ENCODE peak calls at places on chromosomes 1 and 21, in five cellular contexts. One of them, this sample, is unnamed.

GRCh38 chr1:246528933-246529731 is 22.1 kb upstream of the SMYD3 start:
- DNase-seq in left ventricle myocardium inferior: no peak
- DNase-seq in NCI-H1092 treated with DMSO at 0.1 percent for 48 hours: no peak
- DNase-seq in stromal cell of bone marrow: no peak
- DNase-seq in activated T-helper 9 cell treated with anti-CD3 and anti-CD28 coated beads, Interleukin-2, amount 50 U/mL, for 16 hours: no peak
- DNase-seq in this sample: no peak

GRCh38 chr1:229736376-229736775 is 110.3 kb downstream of the URB2 start:
- DNase-seq in left ventricle myocardium inferior: no peak
- DNase-seq in NCI-H1092 treated with DMSO at 0.1 percent for 48 hours: no peak
- DNase-seq in stromal cell of bone marrow: no peak
- DNase-seq in activated T-helper 9 cell treated with anti-CD3 and anti-CD28 coated beads, Interleukin-2, amount 50 U/mL, for 16 hours: no peak
- DNase-seq in this sample: no peak

GRCh38 chr1:162954824-162955223 is 93.8 kb upstream of the CCDC190 start:
- DNase-seq in activated T-helper 9 cell treated with anti-CD3 and anti-CD28 coated beads, Interleukin-2, amount 50 U/mL, for 16 hours: no peak
- DNase-seq in stromal cell of bone marrow: no peak
- DNase-seq in NCI-H1092 treated with DMSO at 0.1 percent for 48 hours: no peak
- DNase-seq in left ventricle myocardium inferior: no peak
- DNase-seq in this sample: no peak

GRCh38 chr1:200934676-200935245 is 40.1 kb downstream of the INAVA start:
- DNase-seq in activated T-helper 9 cell treated with anti-CD3 and anti-CD28 coated beads, Interleukin-2, amount 50 U/mL, for 16 hours: no peak
- DNase-seq in NCI-H1092 treated with DMSO at 0.1 percent for 48 hours: no peak
- DNase-seq in stromal cell of bone marrow: no peak
- DNase-seq in left ventricle myocardium inferior: no peak
- DNase-seq in this sample: no peak

GRCh38 chr21:34761758-34762330 is 93.0 kb downstream of the CLIC6 start:
- DNase-seq in stromal cell of bone marrow: no peak
- DNase-seq in left ventricle myocardium inferior: no peak
- DNase-seq in NCI-H1092 treated with DMSO at 0.1 percent for 48 hours: no peak
- DNase-seq in activated T-helper 9 cell treated with anti-CD3 and anti-CD28 coated beads, Interleukin-2, amount 50 U/mL, for 16 hours: no peak
- DNase-seq in this sample: no peak

GRCh38 chr1:84143796-84144565 is at the start of gene PRKACB:
- DNase-seq in activated T-helper 9 cell treated with anti-CD3 and anti-CD28 coated beads, Interleukin-2, amount 50 U/mL, for 16 hours: no peak
- DNase-seq in NCI-H1092 treated with DMSO at 0.1 percent for 48 hours: no peak
- DNase-seq in left ventricle myocardium inferior: no peak
- DNase-seq in stromal cell of bone marrow: no peak
- DNase-seq in this sample: no peak

GRCh38 chr1:172356620-172357019 is 63.9 kb upstream of the C1orf105 start:
- DNase-seq in left ventricle myocardium inferior: no peak
- DNase-seq in stromal cell of bone marrow: no peak
- DNase-seq in NCI-H1092 treated with DMSO at 0.1 percent for 48 hours: no peak
- DNase-seq in activated T-helper 9 cell treated with anti-CD3 and anti-CD28 coated beads, Interleukin-2, amount 50 U/mL, for 16 hours: no peak
- DNase-seq in this sample: no peak

GRCh38 chr1:54118704-54119103 is 34.1 kb downstream of the CDCP2 start:
- DNase-seq in left ventricle myocardium inferior: no peak
- DNase-seq in stromal cell of bone marrow: peak; percentile 61
- DNase-seq in NCI-H1092 treated with DMSO at 0.1 percent for 48 hours: no peak
- DNase-seq in activated T-helper 9 cell treated with anti-CD3 and anti-CD28 coated beads, Interleukin-2, amount 50 U/mL, for 16 hours: no peak
- DNase-seq in this sample: no peak

GRCh38 chr1:12604114-12604874 is 13.7 kb downstream of the DHRS3 start:
- DNase-seq in stromal cell of bone marrow: peak; percentile 88
- DNase-seq in left ventricle myocardium inferior: peak; percentile 42
- DNase-seq in activated T-helper 9 cell treated with anti-CD3 and anti-CD28 coated beads, Interleukin-2, amount 50 U/mL, for 16 hours: no peak
- DNase-seq in NCI-H1092 treated with DMSO at 0.1 percent for 48 hours: peak; percentile 43
- DNase-seq in this sample: peak; percentile 55

GRCh38 chr1:201761178-201761577 is 67.8 kb upstream of the IPO9 start:
- DNase-seq in left ventricle myocardium inferior: no peak
- DNase-seq in NCI-H1092 treated with DMSO at 0.1 percent for 48 hours: no peak
- DNase-seq in activated T-helper 9 cell treated with anti-CD3 and anti-CD28 coated beads, Interleukin-2, amount 50 U/mL, for 16 hours: no peak
- DNase-seq in stromal cell of bone marrow: no peak
- DNase-seq in this sample: no peak

GRCh38 chr21:42596657-42597056 is 56.8 kb upstream of the PDE9A start:
- DNase-seq in stromal cell of bone marrow: no peak
- DNase-seq in activated T-helper 9 cell treated with anti-CD3 and anti-CD28 coated beads, Interleukin-2, amount 50 U/mL, for 16 hours: no peak
- DNase-seq in left ventricle myocardium inferior: no peak
- DNase-seq in NCI-H1092 treated with DMSO at 0.1 percent for 48 hours: no peak
- DNase-seq in this sample: no peak

GRCh38 chr21:31991356-31992331 is 118.8 kb downstream of the HUNK start:
- DNase-seq in stromal cell of bone marrow: no peak
- DNase-seq in activated T-helper 9 cell treated with anti-CD3 and anti-CD28 coated beads, Interleukin-2, amount 50 U/mL, for 16 hours: no peak
- DNase-seq in left ventricle myocardium inferior: no peak
- DNase-seq in NCI-H1092 treated with DMSO at 0.1 percent for 48 hours: no peak
- DNase-seq in this sample: no peak

GRCh38 chr1:239814306-239814881 is 277.3 kb upstream of the FMN2 start:
- DNase-seq in NCI-H1092 treated with DMSO at 0.1 percent for 48 hours: no peak
- DNase-seq in stromal cell of bone marrow: peak; percentile 83
- DNase-seq in left ventricle myocardium inferior: no peak
- DNase-seq in activated T-helper 9 cell treated with anti-CD3 and anti-CD28 coated beads, Interleukin-2, amount 50 U/mL, for 16 hours: no peak
- DNase-seq in this sample: no peak

GRCh38 chr1:112383759-112384370 is 12.1 kb upstream of the CTTNBP2NL start:
- DNase-seq in NCI-H1092 treated with DMSO at 0.1 percent for 48 hours: no peak
- DNase-seq in activated T-helper 9 cell treated with anti-CD3 and anti-CD28 coated beads, Interleukin-2, amount 50 U/mL, for 16 hours: no peak
- DNase-seq in stromal cell of bone marrow: no peak
- DNase-seq in left ventricle myocardium inferior: no peak
- DNase-seq in this sample: no peak

GRCh38 chr1:227884370-227885134 is 63.2 kb downstream of the WNT9A start:
- DNase-seq in left ventricle myocardium inferior: no peak
- DNase-seq in NCI-H1092 treated with DMSO at 0.1 percent for 48 hours: no peak
- DNase-seq in activated T-helper 9 cell treated with anti-CD3 and anti-CD28 coated beads, Interleukin-2, amount 50 U/mL, for 16 hours: no peak
- DNase-seq in stromal cell of bone marrow: no peak
- DNase-seq in this sample: no peak

GRCh38 chr1:218281285-218281684 is 3.8 kb upstream of the RRP15 start:
- DNase-seq in stromal cell of bone marrow: no peak
- DNase-seq in NCI-H1092 treated with DMSO at 0.1 percent for 48 hours: no peak
- DNase-seq in left ventricle myocardium inferior: no peak
- DNase-seq in activated T-helper 9 cell treated with anti-CD3 and anti-CD28 coated beads, Interleukin-2, amount 50 U/mL, for 16 hours: no peak
- DNase-seq in this sample: no peak

GRCh38 chr21:37166733-37167132 is 93.7 kb downstream of the TTC3 start:
- DNase-seq in NCI-H1092 treated with DMSO at 0.1 percent for 48 hours: no peak
- DNase-seq in left ventricle myocardium inferior: no peak
- DNase-seq in activated T-helper 9 cell treated with anti-CD3 and anti-CD28 coated beads, Interleukin-2, amount 50 U/mL, for 16 hours: no peak
- DNase-seq in stromal cell of bone marrow: no peak
- DNase-seq in this sample: no peak

GRCh38 chr1:224357626-224358124 is 996 bp downstream of the CNIH4 start:
- DNase-seq in stromal cell of bone marrow: peak; percentile 24
- DNase-seq in left ventricle myocardium inferior: no peak
- DNase-seq in NCI-H1092 treated with DMSO at 0.1 percent for 48 hours: no peak
- DNase-seq in activated T-helper 9 cell treated with anti-CD3 and anti-CD28 coated beads, Interleukin-2, amount 50 U/mL, for 16 hours: no peak
- DNase-seq in this sample: no peak

GRCh38 chr1:81021134-81021533 is 779.6 kb upstream of the ADGRL2 start:
- DNase-seq in stromal cell of bone marrow: peak; percentile 0
- DNase-seq in left ventricle myocardium inferior: no peak
- DNase-seq in activated T-helper 9 cell treated with anti-CD3 and anti-CD28 coated beads, Interleukin-2, amount 50 U/mL, for 16 hours: no peak
- DNase-seq in NCI-H1092 treated with DMSO at 0.1 percent for 48 hours: no peak
- DNase-seq in this sample: no peak

GRCh38 chr1:108154323-108154722 is 45.8 kb downstream of the SLC25A24 start:
- DNase-seq in stromal cell of bone marrow: no peak
- DNase-seq in NCI-H1092 treated with DMSO at 0.1 percent for 48 hours: no peak
- DNase-seq in left ventricle myocardium inferior: no peak
- DNase-seq in activated T-helper 9 cell treated with anti-CD3 and anti-CD28 coated beads, Interleukin-2, amount 50 U/mL, for 16 hours: no peak
- DNase-seq in this sample: no peak

GRCh38 chr1:167500283-167500860 is 18.0 kb downstream of the CD247 start:
- DNase-seq in left ventricle myocardium inferior: no peak
- DNase-seq in activated T-helper 9 cell treated with anti-CD3 and anti-CD28 coated beads, Interleukin-2, amount 50 U/mL, for 16 hours: no peak
- DNase-seq in stromal cell of bone marrow: no peak
- DNase-seq in NCI-H1092 treated with DMSO at 0.1 percent for 48 hours: no peak
- DNase-seq in this sample: no peak

GRCh38 chr1:93659805-93660479 is 21.7 kb downstream of the BCAR3 start:
- DNase-seq in NCI-H1092 treated with DMSO at 0.1 percent for 48 hours: no peak
- DNase-seq in stromal cell of bone marrow: no peak
- DNase-seq in activated T-helper 9 cell treated with anti-CD3 and anti-CD28 coated beads, Interleukin-2, amount 50 U/mL, for 16 hours: no peak
- DNase-seq in left ventricle myocardium inferior: peak; percentile 53
- DNase-seq in this sample: peak; percentile 72

GRCh38 chr1:157025856-157026255 is 19.7 kb downstream of the ARHGEF11 start:
- DNase-seq in activated T-helper 9 cell treated with anti-CD3 and anti-CD28 coated beads, Interleukin-2, amount 50 U/mL, for 16 hours: no peak
- DNase-seq in stromal cell of bone marrow: peak; percentile 28
- DNase-seq in NCI-H1092 treated with DMSO at 0.1 percent for 48 hours: no peak
- DNase-seq in left ventricle myocardium inferior: no peak
- DNase-seq in this sample: no peak

GRCh38 chr1:235902638-235903542 is 36.2 kb upstream of the LYST start:
- DNase-seq in left ventricle myocardium inferior: no peak
- DNase-seq in activated T-helper 9 cell treated with anti-CD3 and anti-CD28 coated beads, Interleukin-2, amount 50 U/mL, for 16 hours: no peak
- DNase-seq in NCI-H1092 treated with DMSO at 0.1 percent for 48 hours: peak; percentile 14
- DNase-seq in stromal cell of bone marrow: peak; percentile 64
- DNase-seq in this sample: no peak

GRCh38 chr1:167425482-167425881 is 92.8 kb downstream of the CD247 start:
- DNase-seq in NCI-H1092 treated with DMSO at 0.1 percent for 48 hours: no peak
- DNase-seq in left ventricle myocardium inferior: no peak
- DNase-seq in stromal cell of bone marrow: no peak
- DNase-seq in activated T-helper 9 cell treated with anti-CD3 and anti-CD28 coated beads, Interleukin-2, amount 50 U/mL, for 16 hours: no peak
- DNase-seq in this sample: no peak

GRCh38 chr1:26848947-26849774 is 13.8 kb upstream of the SFN start:
- DNase-seq in activated T-helper 9 cell treated with anti-CD3 and anti-CD28 coated beads, Interleukin-2, amount 50 U/mL, for 16 hours: no peak
- DNase-seq in left ventricle myocardium inferior: no peak
- DNase-seq in NCI-H1092 treated with DMSO at 0.1 percent for 48 hours: no peak
- DNase-seq in stromal cell of bone marrow: peak; percentile 74
- DNase-seq in this sample: no peak

GRCh38 chr1:181855380-181855779 is 206.1 kb downstream of the ZNF648 start:
- DNase-seq in activated T-helper 9 cell treated with anti-CD3 and anti-CD28 coated beads, Interleukin-2, amount 50 U/mL, for 16 hours: no peak
- DNase-seq in left ventricle myocardium inferior: no peak
- DNase-seq in NCI-H1092 treated with DMSO at 0.1 percent for 48 hours: no peak
- DNase-seq in stromal cell of bone marrow: no peak
- DNase-seq in this sample: no peak

GRCh38 chr1:41762777-41763176 is 155.9 kb downstream of the HIVEP3 start:
- DNase-seq in activated T-helper 9 cell treated with anti-CD3 and anti-CD28 coated beads, Interleukin-2, amount 50 U/mL, for 16 hours: no peak
- DNase-seq in NCI-H1092 treated with DMSO at 0.1 percent for 48 hours: no peak
- DNase-seq in left ventricle myocardium inferior: no peak
- DNase-seq in stromal cell of bone marrow: no peak
- DNase-seq in this sample: no peak

GRCh38 chr1:41416552-41417334 is 55.5 kb downstream of the FOXO6 start:
- DNase-seq in NCI-H1092 treated with DMSO at 0.1 percent for 48 hours: peak; percentile 65
- DNase-seq in left ventricle myocardium inferior: peak; percentile 61
- DNase-seq in stromal cell of bone marrow: peak; percentile 36
- DNase-seq in activated T-helper 9 cell treated with anti-CD3 and anti-CD28 coated beads, Interleukin-2, amount 50 U/mL, for 16 hours: peak; percentile 46
- DNase-seq in this sample: peak; percentile 77

GRCh38 chr21:43362928-43363314 is 64.0 kb downstream of the SIK1 start:
- DNase-seq in stromal cell of bone marrow: no peak
- DNase-seq in left ventricle myocardium inferior: no peak
- DNase-seq in activated T-helper 9 cell treated with anti-CD3 and anti-CD28 coated beads, Interleukin-2, amount 50 U/mL, for 16 hours: no peak
- DNase-seq in NCI-H1092 treated with DMSO at 0.1 percent for 48 hours: no peak
- DNase-seq in this sample: no peak

GRCh38 chr1:87226341-87226760 is 102.3 kb upstream of the LMO4 start:
- DNase-seq in stromal cell of bone marrow: peak; percentile 98
- DNase-seq in activated T-helper 9 cell treated with anti-CD3 and anti-CD28 coated beads, Interleukin-2, amount 50 U/mL, for 16 hours: no peak
- DNase-seq in left ventricle myocardium inferior: peak; percentile 60
- DNase-seq in NCI-H1092 treated with DMSO at 0.1 percent for 48 hours: no peak
- DNase-seq in this sample: peak; percentile 73

GRCh38 chr1:2875677-2876531 is 74.4 kb upstream of the TTC34 start:
- DNase-seq in left ventricle myocardium inferior: peak; percentile 32
- DNase-seq in NCI-H1092 treated with DMSO at 0.1 percent for 48 hours: no peak
- DNase-seq in stromal cell of bone marrow: no peak
- DNase-seq in activated T-helper 9 cell treated with anti-CD3 and anti-CD28 coated beads, Interleukin-2, amount 50 U/mL, for 16 hours: no peak
- DNase-seq in this sample: peak; percentile 54